ENCODE peak calls at places on chromosomes 4 and X, in six cellular contexts. K is NCI-H510A treated with DMSO at 0.1 percent for 48 hours, L is GM23248, Q is A172, N is lower lobe of right lung, Y is GM12891. H is an unnamed sample.

GRCh38 chr4:8574796-8575370 is 5.3 kb upstream of the GPR78 start:
- DNase-seq in K (no peak), L (no peak), Q (no peak), N (no peak), Y (no peak), H (no peak)

GRCh38 chrX:16466640-16467432 is 183.1 kb upstream of the S100G start:
- DNase-seq in K (no peak), L (peak; percentile 60), Q (peak; percentile 84), N (no peak), Y (no peak), H (no peak)

GRCh38 chr4:105624530-105624929 is 72.1 kb downstream of the ARHGEF38 start:
- DNase-seq in K (no peak), L (peak; percentile 63), Q (peak; percentile 80), N (no peak), Y (no peak), H (peak; percentile 55)

GRCh38 chr4:185071412-185071811 is 53.1 kb downstream of the HELT start:
- DNase-seq in K (no peak), L (no peak), Q (no peak), N (no peak), Y (no peak), H (no peak)

GRCh38 chr4:7705062-7705461 is 234.6 kb downstream of the AFAP1 start:
- DNase-seq in K (no peak), L (peak; percentile 12), Q (no peak), N (no peak), Y (no peak), H (no peak)

GRCh38 chr4:106287353-106287969 is 28.5 kb downstream of the TBCK start:
- DNase-seq in K (peak; percentile 43), L (peak; percentile 86), Q (peak; percentile 4), N (no peak), Y (no peak), H (peak; percentile 85)

GRCh38 chr4:143291334-143291733 is 45.3 kb upstream of the GAB1 start:
- DNase-seq in K (no peak), L (no peak), Q (no peak), N (no peak), Y (no peak), H (no peak)

GRCh38 chr4:120557372-120557771 is 365.2 kb downstream of the PRDM5 start:
- DNase-seq in K (no peak), L (peak; percentile 52), Q (no peak), N (no peak), Y (no peak), H (no peak)

GRCh38 chr4:71814433-71814832 is 30.6 kb upstream of the GC start:
- DNase-seq in K (no peak), L (no peak), Q (no peak), N (no peak), Y (no peak), H (peak; percentile 2)

GRCh38 chr4:86223472-86223871 is 136.4 kb downstream of the MAPK10 start:
- DNase-seq in K (no peak), L (peak; percentile 67), Q (peak; percentile 27), N (no peak), Y (peak; percentile 2), H (peak; percentile 41)

GRCh38 chr4:129326810-129327209 is 230.9 kb downstream of the C4orf33 start:
- DNase-seq in K (no peak), L (no peak), Q (no peak), N (no peak), Y (no peak), H (no peak)

GRCh38 chr4:145613546-145614234 is 5.5 kb upstream of the MMAA start:
- DNase-seq in K (no peak), L (no peak), Q (no peak), N (no peak), Y (no peak), H (peak; percentile 48)

GRCh38 chrX:17174671-17175070 is 200.3 kb upstream of the NHS start:
- DNase-seq in K (no peak), L (no peak), Q (no peak), N (no peak), Y (no peak), H (no peak)

GRCh38 chr4:185508162-185508561 is 27.1 kb downstream of the PDLIM3 start:
- DNase-seq in K (peak; percentile 51), L (no peak), Q (no peak), N (no peak), Y (no peak), H (no peak)

GRCh38 chrX:47224266-47224895 is 5.9 kb downstream of the CDK16 start:
- DNase-seq in K (no peak), L (no peak), Q (no peak), N (no peak), Y (no peak), H (no peak)

GRCh38 chr4:94339779-94340178 is 2.9 kb downstream of the HPGDS start:
- DNase-seq in K (no peak), L (no peak), Q (no peak), N (no peak), Y (no peak), H (no peak)

GRCh38 chrX:133892337-133892736 is 93.1 kb downstream of the GPC3 start:
- DNase-seq in K (no peak), L (no peak), Q (no peak), N (no peak), Y (no peak), H (no peak)

GRCh38 chrX:14616876-14617275 is 87.5 kb downstream of the GLRA2 start:
- DNase-seq in K (no peak), L (peak; percentile 80), Q (no peak), N (no peak), Y (no peak), H (no peak)

GRCh38 chr4:52038109-52038912 is at the start of gene SGCB:
- DNase-seq in K (peak; percentile 46), L (peak; percentile 82), Q (peak; percentile 26), N (peak; percentile 71), Y (peak; percentile 53), H (peak; percentile 47)

GRCh38 chr4:112183252-112183651 is 38.0 kb downstream of the FAM241A start:
- DNase-seq in K (no peak), L (peak; percentile 19), Q (no peak), N (no peak), Y (no peak), H (no peak)

GRCh38 chr4:2931765-2932560 is 31.2 kb downstream of the NOP14 start:
- DNase-seq in K (no peak), L (no peak), Q (no peak), N (peak; percentile 89), Y (peak; percentile 76), H (no peak)

GRCh38 chr4:150491132-150492049 is 90.6 kb upstream of the MAB21L2 start:
- DNase-seq in K (no peak), L (no peak), Q (no peak), N (no peak), Y (no peak), H (no peak)

GRCh38 chr4:113809313-113809712 is 47.8 kb upstream of the CAMK2D start:
- DNase-seq in K (no peak), L (no peak), Q (peak; percentile 43), N (peak; percentile 60), Y (no peak), H (no peak)

GRCh38 chr4:125728568-125728967 is 413.8 kb downstream of the FAT4 start:
- DNase-seq in K (no peak), L (peak; percentile 94), Q (peak; percentile 53), N (no peak), Y (no peak), H (peak; percentile 90)

H was measured in ACHN.